ENCODE peak calls at places on chromosomes 13 and 19, in eight cellular contexts. R is transverse colon, M is heart right ventricle, W is H9, F is upper lobe of right lung, E is adrenal gland, X is heart left ventricle, V is mucosa of descending colon. K is an unnamed sample.
A peak's percentile ranks its signal among the peaks of the same experiment; 100 is the strongest.

GRCh38 chr13:46211521-46212351 is at the start of gene LRRC63:
- DNase-seq in R (peak; percentile 87), M (peak; percentile 71), W (peak; percentile 81), F (peak; percentile 91), E (peak; percentile 86), X (peak; percentile 73), V (peak; percentile 89), K (peak; percentile 89)

GRCh38 chr13:50910483-50910805 is 853 bp downstream of the RNASEH2B start:
- DNase-seq in R (no peak), M (peak; percentile 36), W (peak; percentile 61), F (no peak), E (no peak), X (peak; percentile 41), V (no peak), K (no peak)

GRCh38 chr19:51251453-51251790 is 542 bp downstream of the SIGLECL1 start:
- DNase-seq in R (no peak), M (no peak), W (no peak), F (no peak), E (no peak), X (no peak), V (no peak), K (no peak)

GRCh38 chr13:45564108-45564507 is 51.4 kb downstream of the ERICH6B start:
- DNase-seq in R (no peak), M (no peak), W (no peak), F (no peak), E (no peak), X (no peak), V (no peak), K (no peak)

GRCh38 chr13:113769881-113770280 is 10.9 kb downstream of the TMEM255B start:
- DNase-seq in R (no peak), M (no peak), W (no peak), F (peak; percentile 40), E (no peak), X (no peak), V (no peak), K (no peak)

GRCh38 chr13:19182536-19182935 is 912 bp upstream of the TUBA3C start:
- DNase-seq in R (no peak), M (no peak), W (no peak), F (no peak), E (no peak), X (no peak), V (no peak), K (peak; percentile 13)

GRCh38 chr19:46482645-46483044 is 11.3 kb upstream of the PNMA8A start:
- DNase-seq in R (no peak), M (no peak), W (no peak), F (no peak), E (no peak), X (no peak), V (no peak), K (no peak)

GRCh38 chr13:20351279-20352022 is 119.3 kb upstream of the GJB6 start:
- DNase-seq in R (no peak), M (no peak), W (no peak), F (no peak), E (no peak), X (no peak), V (no peak), K (no peak)

GRCh38 chr19:27865927-27866777 is 1346.8 kb downstream of the UQCRFS1 start:
- DNase-seq in R (no peak), M (no peak), W (no peak), F (no peak), E (no peak), X (no peak), V (no peak), K (no peak)

GRCh38 chr19:30648321-30648720 is 276.1 kb downstream of the ZNF536 start:
- DNase-seq in R (no peak), M (no peak), W (no peak), F (no peak), E (no peak), X (no peak), V (no peak), K (no peak)

GRCh38 chr13:83796364-83796763 is 85.9 kb downstream of the SLITRK1 start:
- DNase-seq in R (no peak), M (no peak), W (no peak), F (no peak), E (no peak), X (no peak), V (no peak), K (no peak)

GRCh38 chr13:74063533-74064100 is 70.6 kb downstream of the KLF12 start:
- DNase-seq in R (no peak), M (no peak), W (no peak), F (no peak), E (no peak), X (no peak), V (no peak), K (no peak)
- H3K4me1 ChIP-seq in R (peaks cover 8% of the 10 kb centered on the region), M (peaks cover 81% of the 10 kb centered on the region), W (no peaks in the 10 kb centered on the region), F (peaks cover 12% of the 10 kb centered on the region), E (no peaks in the 10 kb centered on the region), X (peaks cover 67% of the 10 kb centered on the region), V (no peaks in the 10 kb centered on the region), K (peaks cover 3% of the 10 kb centered on the region)

GRCh38 chr19:53079313-53079924 is 23.8 kb downstream of the ZNF160 start:
- DNase-seq in R (no peak), M (no peak), W (no peak), F (no peak), E (no peak), X (no peak), V (no peak), K (no peak)

GRCh38 chr19:53078668-53079067 is 24.6 kb downstream of the ZNF160 start:
- DNase-seq in R (no peak), M (no peak), W (no peak), F (no peak), E (no peak), X (no peak), V (no peak), K (no peak)

GRCh38 chr19:53082929-53083328 is 20.3 kb downstream of the ZNF160 start:
- DNase-seq in R (no peak), M (no peak), W (no peak), F (no peak), E (no peak), X (no peak), V (no peak), K (no peak)

GRCh38 chr19:53076984-53077383 is 26.2 kb downstream of the ZNF160 start:
- DNase-seq in R (peak; percentile 18), M (peak; percentile 63), W (peak; percentile 91), F (no peak), E (peak; percentile 68), X (peak; percentile 49), V (no peak), K (peak; percentile 78)
- TF ChIP-seq CTCF in R (peak; percentile 36), M (peak; percentile 64), W (peak; percentile 95), F (peak; percentile 58), E (peak; percentile 78), X (peak; percentile 74), V (no peak), K (peak; percentile 29)

GRCh38 chr19:6737873-6738725 is 719 bp upstream of the GPR108 start:
- DNase-seq in R (peak; percentile 97), M (peak; percentile 80), W (peak; percentile 86), F (peak; percentile 95), E (peak; percentile 72), X (peak; percentile 83), V (peak; percentile 92), K (peak; percentile 99)
- H3K4me1 ChIP-seq in R (peaks cover 37% of the 10 kb centered on the region), M (peaks cover 58% of the 10 kb centered on the region), W (peaks cover 10% of the 10 kb centered on the region), F (peaks cover 32% of the 10 kb centered on the region), E (peaks cover 26% of the 10 kb centered on the region), X (peaks cover 52% of the 10 kb centered on the region), V (peaks cover 30% of the 10 kb centered on the region), K (peaks cover 27% of the 10 kb centered on the region)

GRCh38 chr19:38773469-38774177 is at the start of gene LGALS7:
- DNase-seq in R (no peak), M (no peak), W (no peak), F (no peak), E (no peak), X (no peak), V (no peak), K (no peak)

GRCh38 chr19:38765214-38765613 is 8.1 kb downstream of the LGALS7 start:
- DNase-seq in R (no peak), M (no peak), W (no peak), F (no peak), E (no peak), X (no peak), V (no peak), K (no peak)

GRCh38 chr19:38774181-38774950 is 1.0 kb upstream of the LGALS7 start:
- DNase-seq in R (no peak), M (no peak), W (no peak), F (no peak), E (no peak), X (no peak), V (no peak), K (no peak)

GRCh38 chr19:38766276-38767047 is 6.9 kb downstream of the LGALS7 start:
- DNase-seq in R (no peak), M (no peak), W (no peak), F (no peak), E (no peak), X (no peak), V (no peak), K (no peak)

DNA sequence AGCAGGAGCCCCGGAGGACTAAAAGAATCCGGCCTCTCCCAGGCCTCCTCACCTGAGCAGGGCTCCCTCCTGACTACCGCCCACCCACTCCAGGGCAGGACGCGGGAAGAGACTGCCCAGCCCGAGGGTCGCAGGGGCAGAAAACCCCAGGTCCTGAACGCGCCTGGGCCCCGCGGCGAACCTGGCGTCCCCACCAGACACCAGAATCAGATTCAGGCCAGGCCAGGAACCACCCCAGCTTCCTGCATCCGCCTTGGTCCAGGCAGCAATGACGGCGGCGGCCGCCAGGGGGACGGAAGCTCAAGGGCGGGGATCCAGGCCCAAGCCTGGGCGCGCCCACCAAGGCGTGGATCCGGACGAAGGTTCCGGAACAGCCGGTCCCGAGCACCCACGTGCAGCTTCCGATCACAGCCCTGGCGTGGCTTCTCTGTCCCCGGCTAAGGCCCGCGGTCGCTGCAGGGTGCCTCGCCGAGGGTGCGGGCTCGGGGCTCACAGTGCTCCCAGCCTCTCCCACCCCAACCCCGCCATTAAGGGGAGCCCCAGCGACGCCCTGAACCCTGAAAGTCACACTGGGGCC is 3.6 kb downstream of the LGALS7 start:
- DNase-seq in R (peak; percentile 94), M (peak; percentile 91), W (peak; percentile 85), F (peak; percentile 94), E (peak; percentile 68), X (peak; percentile 93), V (peak; percentile 98), K (peak; percentile 92)
- TF ChIP-seq CTCF in R (peak; percentile 70), M (peak; percentile 83), W (peak; percentile 93), F (peak; percentile 85), E (peak; percentile 69), X (peak; percentile 88), V (peak; percentile 97), K (peak; percentile 92)

DNA sequence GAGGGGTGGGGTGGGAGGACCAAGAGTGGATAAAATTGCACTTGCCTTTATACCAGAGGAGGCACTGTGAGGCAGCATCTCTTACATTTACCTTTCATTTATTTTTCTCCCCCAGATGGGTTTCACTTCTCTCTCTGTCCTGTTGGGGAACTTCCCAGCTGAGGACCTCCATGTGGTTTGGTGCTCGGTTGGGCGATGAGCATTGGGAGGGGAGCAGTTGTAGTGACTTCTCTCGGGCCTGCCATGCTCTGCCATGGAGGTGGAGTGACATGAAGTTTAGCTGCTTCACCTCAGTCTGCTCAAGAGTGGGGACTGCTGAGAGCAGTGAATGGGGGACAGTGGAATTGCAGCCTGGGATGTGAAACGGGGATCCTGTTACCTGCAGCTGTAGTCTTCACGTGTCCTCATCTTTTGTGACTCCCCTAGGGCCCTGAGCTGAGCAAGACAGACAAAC is 23.1 kb upstream of the CXCL17 start:
- DNase-seq in R (no peak), M (no peak), W (no peak), F (no peak), E (no peak), X (no peak), V (no peak), K (no peak)
- H3K4me1 ChIP-seq in R (peaks cover 18% of the 10 kb centered on the region), M (peaks cover 36% of the 10 kb centered on the region), W (peaks cover 8% of the 10 kb centered on the region), F (no peaks in the 10 kb centered on the region), E (no peaks in the 10 kb centered on the region), X (peaks cover 26% of the 10 kb centered on the region), V (peaks cover 13% of the 10 kb centered on the region), K (peaks cover 25% of the 10 kb centered on the region)